ENCODE peak calls at places on chromosome 15, in eight cellular contexts. A is IMR-90, C is activated B cell treated with CpG ODN at 0.5 μM for 24 hours, U is AG09319, P is uterus, I is GM10248, Q is fibroblast of lung, G is GM20000. Y is an unnamed sample.

GRCh38 chr15:93324191-93324590 is 235.2 kb upstream of the RGMA start:
- DNase-seq in A (no peak), C (no peak), U (no peak), P (no peak), I (no peak), Q (peak), G (no peak), Y (no peak)

GRCh38 chr15:87572381-87572780 is 684.2 kb downstream of the NTRK3 start:
- DNase-seq in A (no peak), C (no peak), U (no peak), P (no peak), I (no peak), Q (peak), G (no peak), Y (no peak)

GRCh38 chr15:90376789-90377188 is 11.3 kb upstream of the IQGAP1 start:
- DNase-seq in A (no peak), C (no peak), U (no peak), P (no peak), I (no peak), Q (no peak), G (peak), Y (peak)

GRCh38 chr15:90192961-90193786 is 8.0 kb upstream of the SEMA4B start:
- DNase-seq in A (peak), C (no peak), U (no peak), P (no peak), I (no peak), Q (peak), G (no peak), Y (no peak)

GRCh38 chr15:38069506-38069905 is 135.1 kb downstream of the TMCO5A start:
- DNase-seq in A (peak), C (no peak), U (peak), P (peak), I (no peak), Q (peak), G (peak), Y (no peak)

GRCh38 chr15:68261241-68261640 is 16.3 kb upstream of the FEM1B start:
- DNase-seq in A (no peak), C (no peak), U (no peak), P (no peak), I (no peak), Q (no peak), G (no peak), Y (no peak)

GRCh38 chr15:66832679-66833078 is 130.6 kb downstream of the SMAD6 start:
- DNase-seq in A (peak), C (no peak), U (no peak), P (no peak), I (no peak), Q (no peak), G (no peak), Y (no peak)

GRCh38 chr15:64009798-64010241 is 36.5 kb downstream of the DAPK2 start:
- DNase-seq in A (peak), C (no peak), U (no peak), P (no peak), I (no peak), Q (peak), G (no peak), Y (peak)

GRCh38 chr15:45151998-45152828 is 22.4 kb downstream of the DUOX1 start:
- DNase-seq in A (no peak), C (no peak), U (no peak), P (no peak), I (no peak), Q (no peak), G (no peak), Y (no peak)

GRCh38 chr15:35465763-35466162 is 80.2 kb downstream of the DPH6 start:
- DNase-seq in A (peak), C (no peak), U (no peak), P (no peak), I (no peak), Q (no peak), G (no peak), Y (no peak)

GRCh38 chr15:61659571-61660190 is 400.6 kb downstream of the VPS13C start:
- DNase-seq in A (no peak), C (no peak), U (no peak), P (no peak), I (no peak), Q (peak), G (no peak), Y (no peak)

GRCh38 chr15:29568840-29569532 is 253.3 kb downstream of the TJP1 start:
- DNase-seq in A (no peak), C (no peak), U (no peak), P (no peak), I (no peak), Q (peak), G (no peak), Y (no peak)

DNA sequence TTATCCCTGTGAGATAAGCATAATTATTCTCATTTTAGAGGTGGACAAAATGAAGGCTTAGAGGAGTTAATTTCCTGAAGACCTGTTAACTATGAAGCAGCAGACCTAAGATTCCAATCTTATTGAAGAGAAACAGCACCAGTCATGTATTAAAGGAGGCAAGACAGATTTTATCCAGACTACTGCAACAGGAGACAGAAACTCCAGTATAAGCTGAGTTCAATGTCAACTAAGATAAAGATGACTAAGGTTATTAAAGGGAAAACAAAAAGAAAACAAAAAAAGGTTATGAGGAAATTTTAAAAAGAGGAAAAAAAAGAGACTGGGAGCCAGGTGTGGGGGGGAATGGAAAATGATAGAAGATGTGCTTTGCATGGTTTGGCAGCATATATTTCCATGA is 707.7 kb upstream of the NR2F2 start:
- DNase-seq in A (no peak), C (no peak), U (no peak), P (no peak), I (no peak), Q (no peak), G (no peak), Y (no peak)
- TF ChIP-seq CTCF in A (no peak), C (no peak), U (no peak), P (no peak), I (no peak), Q (no peak), G (no peak), Y (no peak)

GRCh38 chr15:73683257-73683623 is 943 bp upstream of the CD276 start:
- DNase-seq in A (no peak), C (no peak), U (no peak), P (no peak), I (no peak), Q (no peak), G (no peak), Y (no peak)

GRCh38 chr15:73685561-73685960 is 1.4 kb downstream of the CD276 start:
- DNase-seq in A (peak), C (no peak), U (no peak), P (no peak), I (no peak), Q (no peak), G (no peak), Y (no peak)

GRCh38 chr15:73681856-73682596 is 2.2 kb upstream of the CD276 start:
- DNase-seq in A (no peak), C (no peak), U (no peak), P (no peak), I (no peak), Q (no peak), G (peak), Y (no peak)

GRCh38 chr15:73682597-73683090 is 1.5 kb upstream of the CD276 start:
- DNase-seq in A (no peak), C (no peak), U (no peak), P (no peak), I (no peak), Q (no peak), G (no peak), Y (no peak)

GRCh38 chr15:73683624-73684536 is at the start of gene CD276:
- DNase-seq in A (peak), C (no peak), U (peak), P (peak), I (peak), Q (peak), G (peak), Y (no peak)
- TF ChIP-seq CTCF in A (peak), C (no peak), U (peak), P (no peak), I (peak), Q (peak), G (no peak), Y (no peak)

GRCh38 chr15:70679919-70680231 is 83.5 kb downstream of the UACA start:
- DNase-seq in A (no peak), C (no peak), U (no peak), P (no peak), I (no peak), Q (no peak), G (no peak), Y (no peak)
- TF ChIP-seq CTCF in A (no peak), C (no peak), U (no peak), P (no peak), I (no peak), Q (no peak), G (no peak), Y (peak)

GRCh38 chr15:78619022-78619950 is 1.5 kb downstream of the CHRNA3 start:
- DNase-seq in A (no peak), C (no peak), U (no peak), P (no peak), I (no peak), Q (no peak), G (peak), Y (no peak)

GRCh38 chr15:78620021-78620838 is 566 bp downstream of the CHRNA3 start:
- DNase-seq in A (no peak), C (no peak), U (no peak), P (no peak), I (no peak), Q (peak), G (peak), Y (no peak)

GRCh38 chr15:78618490-78618934 is 2.3 kb downstream of the CHRNA3 start:
- DNase-seq in A (peak), C (peak), U (peak), P (peak), I (peak), Q (peak), G (peak), Y (peak)

GRCh38 chr15:78621810-78622402 is 1.1 kb upstream of the CHRNA3 start:
- DNase-seq in A (no peak), C (no peak), U (no peak), P (no peak), I (no peak), Q (no peak), G (no peak), Y (no peak)

GRCh38 chr15:78620839-78621421 is at the start of gene CHRNA3:
- DNase-seq in A (no peak), C (no peak), U (no peak), P (no peak), I (no peak), Q (no peak), G (no peak), Y (no peak)
- TF ChIP-seq CTCF in A (no peak), C (no peak), U (no peak), P (no peak), I (no peak), Q (no peak), G (no peak), Y (no peak)